ENCODE peak calls at places on chromosomes 5 and 9, in four cellular contexts. D is astrocyte, T is H1, Q is psoas muscle. L is an unnamed sample.

GRCh38 chr5:64947031-64947430 is 178.3 kb downstream of the CWC27 start:
- DNase-seq in Q (no peak), D (peak), T (no peak), L (peak)

GRCh38 chr5:109413463-109413862 is 3.7 kb upstream of the PJA2 start:
- DNase-seq in T (no peak), Q (no peak), D (peak), L (no peak)

GRCh38 chr5:95080026-95080425 is 204.9 kb downstream of the MCTP1 start:
- DNase-seq in D (no peak), T (no peak), Q (no peak), L (no peak)

GRCh38 chr9:123460091-123460490 is 104.1 kb downstream of the CRB2 start:
- DNase-seq in D (peak), Q (no peak), T (no peak), L (peak)

GRCh38 chr5:93736284-93736683 is 5.1 kb downstream of the POU5F2 start:
- DNase-seq in D (peak), T (no peak), Q (no peak), L (no peak)

GRCh38 chr5:1523793-1524480 is at the start of gene LPCAT1:
- DNase-seq in Q (peak), T (no peak), D (peak), L (no peak)

GRCh38 chr5:7274180-7274579 is 121.8 kb upstream of the ADCY2 start:
- DNase-seq in D (no peak), Q (no peak), T (no peak), L (no peak)

GRCh38 chr5:112978836-112979235 is 2.2 kb downstream of the DCP2 start:
- DNase-seq in Q (no peak), D (no peak), T (no peak), L (no peak)

GRCh38 chr9:31347082-31347617 is 1037.3 kb upstream of the ACO1 start:
- DNase-seq in D (no peak), T (no peak), Q (no peak), L (peak)

GRCh38 chr9:14525840-14526239 is 167.4 kb downstream of the ZDHHC21 start:
- DNase-seq in Q (no peak), D (no peak), T (no peak), L (no peak)

GRCh38 chr9:102867488-102867887 is 127.6 kb upstream of the CYLC2 start:
- DNase-seq in T (no peak), D (peak), Q (no peak), L (peak)

GRCh38 chr9:133238272-133238850 is 29.3 kb upstream of the OBP2B start:
- DNase-seq in D (no peak), Q (peak), T (peak), L (no peak)

GRCh38 chr5:132812123-132812948 is 766 bp upstream of the SOWAHA start:
- DNase-seq in T (no peak), Q (no peak), D (no peak), L (no peak)
- H3K4me3 ChIP-seq in T (no peak), Q (no peak), D (no peak), L (no peak)

DNA sequence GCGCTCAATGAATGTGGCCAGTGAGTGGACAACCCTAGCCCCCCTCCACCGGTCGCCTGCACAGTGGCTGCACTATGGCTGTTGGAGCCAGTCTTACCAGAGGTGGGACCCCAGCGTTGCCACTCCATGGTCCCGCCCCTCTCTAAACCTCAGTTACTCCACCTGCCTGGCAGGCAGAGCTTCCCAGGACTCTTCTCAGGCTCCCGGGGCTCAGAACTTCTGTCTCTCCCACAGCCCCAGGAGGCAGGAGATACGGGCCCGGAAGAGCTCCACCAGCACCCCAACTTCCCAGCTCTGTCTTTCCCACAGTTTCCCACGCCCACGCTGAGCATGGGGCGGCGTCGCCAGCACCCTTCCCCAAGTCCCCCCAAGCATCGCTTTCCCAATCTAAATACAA is 975 bp downstream of the RASGEF1C start:
- DNase-seq in T (no peak), Q (no peak), D (no peak), L (no peak)
- H3K4me3 ChIP-seq in T (no peak), Q (no peak), D (no peak), L (no peak)

GRCh38 chr5:58259685-58260152 is 200.2 kb downstream of the PLK2 start:
- DNase-seq in Q (no peak), D (peak), T (peak), L (peak)
- H3K4me3 ChIP-seq in Q (no peak), D (peak), T (no peak), L (no peak)

GRCh38 chr9:105297442-105298097 is 53.1 kb downstream of the SLC44A1 start:
- DNase-seq in Q (no peak), D (no peak), T (no peak), L (no peak)
- H3K4me3 ChIP-seq in Q (no peak), D (no peak), T (no peak), L (no peak)

GRCh38 chr9:96651626-96652025 is 3.5 kb downstream of the PRXL2C start:
- DNase-seq in D (no peak), T (no peak), Q (no peak), L (no peak)

GRCh38 chr9:96660693-96661248 is 5.7 kb upstream of the PRXL2C start:
- DNase-seq in T (no peak), D (no peak), Q (no peak), L (no peak)

GRCh38 chr9:96649620-96650323 is 5.3 kb downstream of the PRXL2C start:
- DNase-seq in T (no peak), Q (no peak), D (no peak), L (no peak)

GRCh38 chr9:96654450-96655197 is 493 bp downstream of the PRXL2C start:
- DNase-seq in D (peak), T (no peak), Q (peak), L (peak)

GRCh38 chr9:96655198-96655851 is at the start of gene PRXL2C:
- DNase-seq in T (no peak), Q (peak), D (peak), L (no peak)
- H3K4me3 ChIP-seq in T (peak), Q (peak), D (peak), L (peak)

GRCh38 chr5:177085985-177086917 is at the start of gene FGFR4:
- DNase-seq in Q (peak), D (peak), T (peak), L (no peak)
- H3K4me3 ChIP-seq in Q (peak), D (peak), T (peak), L (peak)

GRCh38 chr9:33076360-33077004 is at the start of gene SMU1:
- DNase-seq in D (peak), Q (peak), T (peak), L (peak)

GRCh38 chr9:33082538-33083326 is 6.3 kb upstream of the SMU1 start:
- DNase-seq in D (no peak), Q (no peak), T (no peak), L (no peak)

GRCh38 chr9:33081128-33081851 is 4.8 kb upstream of the SMU1 start:
- DNase-seq in T (peak), Q (peak), D (peak), L (peak)

GRCh38 chr9:33082135-33082534 is 5.7 kb upstream of the SMU1 start:
- DNase-seq in Q (no peak), T (no peak), D (no peak), L (no peak)

DNA sequence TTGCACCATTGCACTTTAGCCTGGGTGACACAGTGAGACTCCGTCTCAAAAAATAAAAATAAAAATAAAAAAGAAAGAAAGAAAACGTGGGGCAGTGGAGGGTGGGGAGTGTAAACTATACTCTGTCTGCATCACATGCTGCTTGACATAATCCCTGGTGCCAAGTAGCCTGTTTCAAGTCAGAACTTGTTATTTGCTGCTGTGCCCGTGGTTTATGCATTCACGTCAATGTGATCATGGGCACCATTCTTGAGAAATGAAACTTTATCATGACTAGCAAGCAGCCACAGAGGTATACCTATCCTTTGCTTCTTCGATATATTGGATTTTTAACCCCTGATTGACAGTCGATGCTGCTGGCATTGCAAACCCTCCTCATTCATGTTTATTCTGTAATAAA is 4.1 kb upstream of the SMU1 start:
- DNase-seq in D (no peak), T (no peak), Q (no peak), L (no peak)
- H3K4me3 ChIP-seq in D (no peak), T (no peak), Q (no peak), L (no peak)

DNA sequence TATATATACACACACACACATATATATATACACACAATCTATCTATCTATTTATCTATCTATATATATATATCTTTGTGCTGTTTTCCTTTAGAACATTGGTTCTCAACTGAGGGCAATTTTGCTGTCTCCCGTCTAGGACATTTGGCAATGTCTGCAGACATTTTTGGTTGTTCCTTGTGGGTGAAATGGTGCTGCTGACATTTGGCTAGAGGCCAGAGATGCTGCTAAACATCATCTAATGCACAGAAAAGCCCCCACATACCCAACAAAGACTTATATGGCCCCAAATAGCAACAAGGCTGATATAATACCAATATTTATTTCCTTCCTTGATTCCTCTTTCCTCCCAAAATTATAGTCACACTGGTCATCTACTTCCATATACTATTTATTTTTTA is 197.5 kb downstream of the TRPM3 start:
- DNase-seq in T (no peak), D (no peak), Q (no peak), L (no peak)
- H3K4me3 ChIP-seq in T (no peak), D (no peak), Q (no peak), L (no peak)

DNA sequence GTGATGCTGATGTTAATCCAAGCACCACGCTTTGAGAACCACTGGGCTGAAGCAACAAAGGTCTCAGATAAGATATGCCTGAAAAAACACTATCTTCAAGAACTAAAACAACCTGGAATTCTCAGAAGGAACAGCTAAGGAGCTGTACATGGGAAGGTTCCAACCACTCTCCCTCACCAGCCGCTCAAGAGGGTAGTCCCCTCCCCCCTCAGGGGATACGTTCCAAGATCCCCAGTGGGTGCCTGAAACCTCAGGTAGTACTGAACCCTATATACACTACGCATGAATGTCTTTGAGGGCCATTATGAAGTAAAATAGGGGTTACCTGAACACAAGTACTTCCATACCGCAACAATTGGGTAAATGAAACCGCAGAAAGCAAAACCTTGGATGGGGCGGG is 1.9 kb downstream of the BOD1 start:
- DNase-seq in D (no peak), T (no peak), Q (no peak), L (no peak)
- H3K4me3 ChIP-seq in D (peak), T (peak), Q (peak), L (no peak)